ENCODE peak calls at places on chromosomes 7 and 10, in five cellular contexts. One of them, this sample, is unnamed.

GRCh38 chr10:15254808-15255655 is 86.5 kb upstream of the NMT2 start:
- DNase-seq in NB4: peak; percentile 54
- DNase-seq in endothelial cell of umbilical vein: no peak
- DNase-seq in GM12878: no peak
- DNase-seq in HepG2: no peak
- DNase-seq in this sample: no peak

GRCh38 chr7:102990642-102991041 is 77.8 kb downstream of the LRRC17 start:
- DNase-seq in NB4: no peak
- DNase-seq in endothelial cell of umbilical vein: no peak
- DNase-seq in GM12878: no peak
- DNase-seq in HepG2: no peak
- DNase-seq in this sample: no peak

GRCh38 chr10:101221479-101222246 is 7.6 kb downstream of the LBX1 start:
- DNase-seq in NB4: no peak
- DNase-seq in endothelial cell of umbilical vein: no peak
- DNase-seq in GM12878: no peak
- DNase-seq in HepG2: no peak
- DNase-seq in this sample: no peak

GRCh38 chr7:85023066-85023687 is 163.7 kb downstream of the SEMA3D start:
- DNase-seq in NB4: peak; percentile 57
- DNase-seq in endothelial cell of umbilical vein: peak; percentile 69
- DNase-seq in GM12878: no peak
- DNase-seq in HepG2: peak; percentile 21
- DNase-seq in this sample: no peak

GRCh38 chr7:151383638-151384351 is 26.0 kb downstream of the WDR86 start:
- DNase-seq in NB4: no peak
- DNase-seq in endothelial cell of umbilical vein: no peak
- DNase-seq in GM12878: no peak
- DNase-seq in HepG2: no peak
- DNase-seq in this sample: no peak

GRCh38 chr10:123488436-123488835 is 177.7 kb upstream of the GPR26 start:
- DNase-seq in NB4: no peak
- DNase-seq in endothelial cell of umbilical vein: no peak
- DNase-seq in GM12878: no peak
- DNase-seq in HepG2: no peak
- DNase-seq in this sample: no peak

GRCh38 chr10:105506258-105506657 is 865.2 kb downstream of the SORCS3 start:
- DNase-seq in NB4: no peak
- DNase-seq in endothelial cell of umbilical vein: no peak
- DNase-seq in GM12878: no peak
- DNase-seq in HepG2: no peak
- DNase-seq in this sample: no peak

GRCh38 chr7:70640266-70640833 is 491.6 kb upstream of the GALNT17 start:
- DNase-seq in NB4: no peak
- DNase-seq in endothelial cell of umbilical vein: no peak
- DNase-seq in GM12878: no peak
- DNase-seq in HepG2: no peak
- DNase-seq in this sample: no peak

GRCh38 chr10:101012525-101013364 is 13.1 kb downstream of the LZTS2 start:
- DNase-seq in NB4: peak; percentile 92
- DNase-seq in endothelial cell of umbilical vein: peak; percentile 95
- DNase-seq in GM12878: peak; percentile 61
- DNase-seq in HepG2: peak; percentile 89
- DNase-seq in this sample: peak; percentile 97

GRCh38 chr10:96740579-96741281 is 20.4 kb upstream of the PIK3AP1 start:
- DNase-seq in NB4: peak; percentile 99
- DNase-seq in endothelial cell of umbilical vein: no peak
- DNase-seq in GM12878: no peak
- DNase-seq in HepG2: no peak
- DNase-seq in this sample: no peak

DNA sequence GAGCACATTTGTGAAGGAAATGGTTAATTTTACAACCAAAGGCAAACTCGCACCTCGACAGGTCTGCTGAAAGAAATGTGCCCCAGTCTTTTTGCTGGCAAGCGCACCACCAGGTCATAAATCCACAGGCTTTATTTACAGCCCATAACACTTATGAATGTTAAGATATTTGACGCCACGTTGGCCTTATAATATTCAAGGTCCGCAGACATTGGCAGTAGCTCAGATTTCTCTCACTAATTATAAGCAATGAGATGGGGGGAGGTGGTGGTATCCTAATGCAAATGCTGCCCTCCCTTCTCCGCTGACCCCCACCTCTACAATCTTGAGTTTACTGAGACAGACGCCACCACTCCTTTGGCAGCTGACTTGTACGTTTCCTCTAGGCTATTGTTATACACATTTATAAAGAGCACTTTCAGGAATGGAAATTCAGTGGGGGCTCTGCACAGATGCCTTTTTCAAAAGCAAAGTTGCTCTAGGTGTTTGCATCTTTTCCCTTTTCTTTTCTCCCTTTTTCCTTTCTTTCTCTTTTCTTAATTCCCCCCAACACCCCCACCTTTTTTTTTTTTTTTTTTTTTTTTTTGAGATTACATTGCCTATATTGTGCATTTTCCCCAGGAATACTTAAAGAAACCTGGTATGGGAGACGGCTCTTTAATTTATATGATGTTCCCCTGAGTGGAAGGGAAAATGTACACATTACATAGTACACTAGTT is 6.7 kb downstream of the TCF7L2 start:
- DNase-seq in NB4: no peak
- DNase-seq in endothelial cell of umbilical vein: peak; percentile 55
- DNase-seq in GM12878: no peak
- DNase-seq in HepG2: no peak
- DNase-seq in this sample: no peak
- TF ChIP-seq MYC in NB4: no peak
- TF ChIP-seq MYC in endothelial cell of umbilical vein: no peak
- TF ChIP-seq MYC in GM12878: no peak
- TF ChIP-seq MYC in HepG2: no peak
- TF ChIP-seq MYC in this sample: no peak

DNA sequence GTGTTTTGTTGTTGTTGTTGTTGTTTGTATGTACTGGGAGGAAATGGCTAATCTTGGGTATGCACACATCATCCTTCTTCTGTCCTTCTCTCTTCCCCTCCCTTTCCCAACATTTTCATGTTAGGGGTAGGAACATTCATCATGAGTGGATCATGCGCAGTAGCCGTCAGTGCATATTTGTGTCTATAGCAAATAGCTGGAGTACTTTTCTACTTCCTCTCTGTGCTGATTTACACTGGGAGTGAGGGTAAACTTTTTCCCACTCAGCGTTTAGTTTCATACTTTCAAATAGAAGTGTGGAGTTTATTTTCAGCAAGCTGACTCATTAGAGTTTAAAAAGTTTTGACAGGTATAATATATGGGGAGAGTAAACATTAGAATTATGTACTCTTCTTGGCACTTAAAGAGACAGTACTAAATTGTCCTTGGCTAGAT is 80.5 kb upstream of the PRKG1 start:
- DNase-seq in NB4: no peak
- DNase-seq in endothelial cell of umbilical vein: no peak
- DNase-seq in GM12878: no peak
- DNase-seq in HepG2: no peak
- DNase-seq in this sample: no peak
- TF ChIP-seq MYC in NB4: no peak
- TF ChIP-seq MYC in endothelial cell of umbilical vein: no peak
- TF ChIP-seq MYC in GM12878: no peak
- TF ChIP-seq MYC in HepG2: no peak
- TF ChIP-seq MYC in this sample: no peak

GRCh38 chr10:107616463-107617131 is 452.1 kb upstream of the SORCS1 start:
- DNase-seq in NB4: peak; percentile 71
- DNase-seq in endothelial cell of umbilical vein: no peak
- DNase-seq in GM12878: no peak
- DNase-seq in HepG2: no peak
- DNase-seq in this sample: no peak
- TF ChIP-seq MYC in NB4: no peak
- TF ChIP-seq MYC in endothelial cell of umbilical vein: no peak
- TF ChIP-seq MYC in GM12878: no peak
- TF ChIP-seq MYC in HepG2: no peak
- TF ChIP-seq MYC in this sample: no peak

GRCh38 chr10:73955719-73956118 is 42.2 kb upstream of the VCL start:
- DNase-seq in NB4: no peak
- DNase-seq in endothelial cell of umbilical vein: no peak
- DNase-seq in GM12878: no peak
- DNase-seq in HepG2: no peak
- DNase-seq in this sample: no peak
- TF ChIP-seq MYC in NB4: no peak
- TF ChIP-seq MYC in endothelial cell of umbilical vein: no peak
- TF ChIP-seq MYC in GM12878: no peak
- TF ChIP-seq MYC in HepG2: no peak
- TF ChIP-seq MYC in this sample: no peak

GRCh38 chr10:28137907-28138880 is 139.3 kb upstream of the ODAD2 start:
- DNase-seq in NB4: no peak
- DNase-seq in endothelial cell of umbilical vein: peak; percentile 60
- DNase-seq in GM12878: no peak
- DNase-seq in HepG2: no peak
- DNase-seq in this sample: no peak

GRCh38 chr10:28130267-28130666 is 131.4 kb upstream of the ODAD2 start:
- DNase-seq in NB4: no peak
- DNase-seq in endothelial cell of umbilical vein: peak; percentile 79
- DNase-seq in GM12878: no peak
- DNase-seq in HepG2: no peak
- DNase-seq in this sample: no peak

GRCh38 chr10:28139138-28139537 is 140.3 kb upstream of the ODAD2 start:
- DNase-seq in NB4: no peak
- DNase-seq in endothelial cell of umbilical vein: peak; percentile 81
- DNase-seq in GM12878: no peak
- DNase-seq in HepG2: no peak
- DNase-seq in this sample: no peak

GRCh38 chr10:28135258-28135657 is 136.4 kb upstream of the ODAD2 start:
- DNase-seq in NB4: peak; percentile 1
- DNase-seq in endothelial cell of umbilical vein: no peak
- DNase-seq in GM12878: no peak
- DNase-seq in HepG2: no peak
- DNase-seq in this sample: no peak
- TF ChIP-seq MYC in NB4: no peak
- TF ChIP-seq MYC in endothelial cell of umbilical vein: no peak
- TF ChIP-seq MYC in GM12878: no peak
- TF ChIP-seq MYC in HepG2: no peak
- TF ChIP-seq MYC in this sample: no peak

GRCh38 chr7:55432506-55432905 is 67.4 kb downstream of the LANCL2 start:
- DNase-seq in NB4: no peak
- DNase-seq in endothelial cell of umbilical vein: no peak
- DNase-seq in GM12878: no peak
- DNase-seq in HepG2: no peak
- DNase-seq in this sample: no peak
- TF ChIP-seq MYC in NB4: no peak
- TF ChIP-seq MYC in endothelial cell of umbilical vein: no peak
- TF ChIP-seq MYC in GM12878: no peak
- TF ChIP-seq MYC in HepG2: no peak
- TF ChIP-seq MYC in this sample: no peak